ENCODE peak calls at places on chromosomes 12 and 14, in eight cellular contexts. X, E, Z, G, O, V, H and Q are unnamed samples.

GRCh38 chr12:106840217-106840616 is 65.7 kb downstream of the RIC8B start:
- DNase-seq in V (no peak), G (no peak), E (no peak), O (no peak), H (peak), X (peak), Z (no peak), Q (peak)

GRCh38 chr12:52971701-52972329 is 22.9 kb downstream of the KRT18 start:
- DNase-seq in X (peak), V (no peak), H (peak), Z (peak), G (no peak), E (peak), O (no peak), Q (no peak)

GRCh38 chr14:75254901-75255300 is 23.7 kb upstream of the FOS start:
- DNase-seq in Z (peak), G (no peak), X (no peak), H (no peak), E (peak), O (no peak), V (peak), Q (no peak)

GRCh38 chr14:39581474-39581873 is 149.2 kb upstream of the FBXO33 start:
- DNase-seq in H (peak), O (no peak), E (no peak), X (no peak), V (no peak), G (no peak), Z (no peak), Q (no peak)

GRCh38 chr12:91222746-91223145 is 40.1 kb upstream of the DCN start:
- DNase-seq in G (no peak), E (peak), O (no peak), X (peak), V (no peak), H (peak), Z (no peak), Q (no peak)

GRCh38 chr12:115140981-115141380 is 457.0 kb upstream of the TBX3 start:
- DNase-seq in G (no peak), O (no peak), V (no peak), H (no peak), X (no peak), Z (no peak), E (no peak), Q (no peak)

GRCh38 chr12:56358836-56359532 is 923 bp downstream of the STAT2 start:
- DNase-seq in O (peak), H (peak), G (no peak), Z (peak), V (no peak), E (peak), X (peak), Q (peak)

GRCh38 chr12:98955284-98955683 is 310.2 kb downstream of the APAF1 start:
- DNase-seq in H (no peak), V (no peak), G (no peak), E (peak), X (peak), Z (no peak), O (no peak), Q (no peak)

GRCh38 chr12:129193263-129193871 is 340.1 kb downstream of the GLT1D1 start:
- DNase-seq in X (no peak), E (no peak), O (peak), V (no peak), G (no peak), H (peak), Z (peak), Q (no peak)

GRCh38 chr12:45292486-45293195 is 76.7 kb downstream of the ANO6 start:
- DNase-seq in O (no peak), Z (peak), V (no peak), X (no peak), G (no peak), E (no peak), H (no peak), Q (no peak)

GRCh38 chr14:61569783-61570182 is 125.5 kb upstream of the HIF1A start:
- DNase-seq in G (no peak), V (no peak), E (peak), X (peak), O (no peak), Z (no peak), H (peak), Q (no peak)

GRCh38 chr12:103560604-103561101 is 26.4 kb upstream of the STAB2 start:
- DNase-seq in Z (no peak), X (peak), G (no peak), H (peak), O (peak), V (no peak), E (peak), Q (peak)

GRCh38 chr14:44981198-44981597 is 19.2 kb downstream of the TOGARAM1 start:
- DNase-seq in O (no peak), X (no peak), Z (no peak), E (no peak), G (no peak), V (no peak), H (no peak), Q (no peak)

GRCh38 chr14:104980601-104981531 is 2.7 kb upstream of the AHNAK2 start:
- DNase-seq in E (no peak), X (no peak), Z (no peak), H (no peak), O (no peak), V (no peak), G (peak), Q (no peak)

GRCh38 chr14:60926002-60926401 is 54.9 kb downstream of the TRMT5 start:
- DNase-seq in Z (no peak), O (no peak), G (no peak), E (no peak), V (no peak), X (no peak), H (no peak), Q (no peak)

GRCh38 chr14:39419272-39419671 is 13.0 kb downstream of the FBXO33 start:
- DNase-seq in V (no peak), H (peak), G (no peak), Z (no peak), X (peak), O (no peak), E (no peak), Q (no peak)

GRCh38 chr14:99511421-99512109 is 30.4 kb downstream of the CCNK start:
- DNase-seq in Z (no peak), E (no peak), O (no peak), X (peak), V (no peak), H (no peak), G (no peak), Q (no peak)

GRCh38 chr12:123041042-123041531 is 60.6 kb downstream of the ARL6IP4 start:
- DNase-seq in H (no peak), E (no peak), G (no peak), Z (no peak), X (no peak), O (no peak), V (no peak), Q (no peak)

GRCh38 chr14:24093901-24094838 is at the start of gene PCK2:
- DNase-seq in O (peak), G (peak), Z (peak), X (peak), H (peak), E (peak), V (peak), Q (no peak)

GRCh38 chr12:61667676-61668075 is 592.5 kb upstream of the USP15 start:
- DNase-seq in E (no peak), V (no peak), Z (no peak), X (no peak), G (no peak), H (peak), O (no peak), Q (no peak)

GRCh38 chr12:65938807-65939206 is 114.5 kb downstream of the HMGA2 start:
- DNase-seq in G (no peak), V (no peak), H (no peak), X (no peak), O (no peak), Z (no peak), E (no peak), Q (no peak)

GRCh38 chr12:109920266-109920780 is 20.2 kb downstream of the TCHP start:
- DNase-seq in H (peak), E (no peak), G (peak), Z (no peak), O (no peak), X (peak), V (no peak), Q (no peak)

GRCh38 chr14:75068294-75069020 is 984 bp upstream of the ZC2HC1C start:
- DNase-seq in V (no peak), X (no peak), O (no peak), Z (no peak), H (no peak), E (no peak), G (no peak), Q (no peak)

GRCh38 chr12:131950182-131950913 is 606 bp downstream of the EP400 start:
- DNase-seq in H (peak), Z (peak), X (no peak), V (peak), E (peak), G (no peak), O (no peak), Q (no peak)

GRCh38 chr12:89893972-89894706 is 185.5 kb upstream of the ATP2B1 start:
- DNase-seq in V (no peak), G (no peak), X (peak), O (no peak), Z (no peak), H (peak), E (peak), Q (no peak)

GRCh38 chr12:51871126-51871525 is 16.8 kb upstream of the ANKRD33 start:
- DNase-seq in X (no peak), V (no peak), O (no peak), Z (no peak), E (no peak), G (no peak), H (no peak), Q (no peak)

GRCh38 chr14:86640288-86640687 is 1110.3 kb downstream of the FLRT2 start:
- DNase-seq in Z (no peak), G (no peak), E (no peak), O (no peak), V (no peak), H (no peak), X (no peak), Q (no peak)

GRCh38 chr12:104281636-104282035 is 21.9 kb upstream of the EID3 start:
- DNase-seq in O (no peak), E (no peak), X (peak), Z (no peak), V (no peak), G (no peak), H (peak), Q (no peak)

GRCh38 chr14:99995700-99996356 is 69.4 kb upstream of the EVL start:
- DNase-seq in Z (peak), O (peak), X (peak), V (peak), G (no peak), H (peak), E (peak), Q (no peak)

DNA sequence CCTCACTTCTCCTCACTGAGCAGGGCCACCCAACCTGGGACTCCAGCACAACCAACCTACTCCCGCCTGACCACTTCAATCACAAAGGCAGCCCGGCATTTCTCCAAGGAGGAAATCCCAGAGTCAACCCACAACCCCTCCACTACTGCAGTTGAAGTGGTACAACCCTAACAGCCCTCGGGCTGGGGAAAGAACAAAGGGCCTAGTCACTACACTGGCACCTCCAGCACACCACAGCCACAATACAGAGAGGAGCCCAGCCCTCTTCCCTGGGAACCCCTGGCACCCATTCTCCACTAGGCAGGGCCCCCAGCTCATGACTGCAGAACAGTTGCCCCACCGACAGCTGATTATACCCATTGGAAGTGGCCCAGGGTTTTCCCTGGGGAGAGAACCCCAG is 13.7 kb upstream of the OR5AU1 start:
- DNase-seq in O (no peak), V (no peak), Z (no peak), H (no peak), G (no peak), X (no peak), E (no peak), Q (no peak)
- H3K4me3 ChIP-seq in O (no peak), V (no peak), Z (no peak), H (no peak), G (no peak), X (no peak), E (no peak), Q (no peak)

GRCh38 chr14:93956082-93956481 is 20.3 kb downstream of the ASB2 start:
- DNase-seq in O (no peak), H (no peak), G (no peak), V (no peak), Z (no peak), X (no peak), E (no peak), Q (no peak)
- H3K4me3 ChIP-seq in O (no peak), H (no peak), G (no peak), V (no peak), Z (no peak), X (no peak), E (no peak), Q (no peak)

DNA sequence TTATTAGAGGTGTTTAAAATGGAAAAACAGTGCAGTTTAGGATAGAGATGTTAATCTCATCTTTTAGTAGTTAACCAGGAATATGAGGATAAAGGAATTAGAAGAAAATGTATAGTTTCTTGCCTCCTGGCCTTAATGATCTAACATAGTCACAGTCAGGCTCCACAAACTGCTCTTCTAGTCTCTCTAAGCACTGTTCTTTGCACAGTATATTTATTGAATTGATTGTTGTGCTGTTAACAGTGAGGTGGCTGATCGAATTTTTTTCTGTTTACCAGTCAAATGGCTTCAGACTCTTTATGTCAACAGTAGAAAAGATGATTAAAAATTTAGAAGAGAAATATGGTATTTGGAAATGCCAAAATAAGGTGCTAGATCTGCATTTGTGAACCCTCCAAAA is 37.8 kb downstream of the ATF7IP start:
- DNase-seq in H (no peak), O (no peak), X (no peak), V (no peak), G (no peak), Z (no peak), E (no peak), Q (no peak)
- H3K4me3 ChIP-seq in H (no peak), O (no peak), X (no peak), V (peak), G (no peak), Z (no peak), E (no peak), Q (peak)

GRCh38 chr12:95802482-95803264 is 12.1 kb upstream of the NTN4 start:
- DNase-seq in Z (peak), O (peak), G (no peak), E (peak), X (peak), V (no peak), H (peak), Q (peak)
- H3K4me3 ChIP-seq in Z (no peak), O (no peak), G (no peak), E (no peak), X (no peak), V (no peak), H (no peak), Q (no peak)

DNA sequence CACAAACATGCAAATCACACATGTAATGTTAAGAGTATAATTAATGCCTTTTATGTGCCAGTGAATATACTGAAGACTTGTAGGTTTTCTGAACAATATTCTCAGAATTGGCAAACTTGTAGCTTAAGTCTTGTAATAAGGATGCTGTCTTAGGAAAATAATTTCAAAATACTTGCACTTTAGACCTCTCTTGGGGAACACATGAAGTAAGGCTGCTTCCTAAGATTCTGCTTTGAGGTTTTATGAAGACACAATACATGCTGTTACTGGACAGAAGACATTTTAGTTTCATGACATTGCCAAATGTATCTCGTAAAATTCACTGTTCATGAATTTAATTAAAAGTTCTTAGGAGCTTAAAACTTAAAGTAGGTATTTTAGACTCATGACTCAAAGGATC is 80.6 kb downstream of the RAD51B start:
- DNase-seq in G (no peak), Z (no peak), X (no peak), O (no peak), V (no peak), E (no peak), H (no peak), Q (no peak)
- H3K4me3 ChIP-seq in G (no peak), Z (no peak), X (no peak), O (no peak), V (no peak), E (no peak), H (no peak), Q (no peak)

DNA sequence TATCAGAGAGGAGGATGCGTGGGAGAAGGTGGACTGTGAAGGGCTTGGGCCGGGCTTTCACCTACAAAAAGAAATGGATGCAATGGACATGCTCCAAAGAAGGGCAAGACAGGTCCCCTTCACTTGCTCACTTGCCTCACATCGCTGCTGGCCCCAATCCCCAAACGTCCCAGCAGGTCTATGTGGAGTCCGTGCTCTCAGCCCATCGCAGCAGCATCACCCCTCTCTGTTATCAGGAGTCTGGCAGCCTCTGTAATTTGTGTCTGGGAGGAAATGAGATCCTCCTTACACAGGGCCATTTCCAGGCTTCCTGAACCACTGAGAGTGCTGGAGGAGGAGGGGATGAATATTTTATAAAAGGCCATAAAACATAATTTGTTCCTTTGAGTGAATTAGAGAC is 76.9 kb downstream of the GALNT8 start:
- DNase-seq in E (no peak), Z (no peak), G (no peak), H (no peak), V (no peak), O (no peak), X (no peak), Q (no peak)
- H3K4me3 ChIP-seq in E (no peak), Z (no peak), G (no peak), H (no peak), V (no peak), O (no peak), X (no peak), Q (no peak)

GRCh38 chr12:33721561-33721960 is 281.9 kb upstream of the SYT10 start:
- DNase-seq in X (no peak), Z (no peak), E (peak), O (no peak), H (no peak), V (no peak), G (no peak), Q (no peak)
- H3K4me3 ChIP-seq in X (no peak), Z (no peak), E (no peak), O (no peak), H (no peak), V (no peak), G (no peak), Q (no peak)

GRCh38 chr14:103333754-103334643 is at the start of gene EIF5:
- DNase-seq in X (peak), O (peak), H (peak), G (peak), E (peak), V (peak), Z (peak), Q (peak)

GRCh38 chr14:103339561-103339960 is 5.5 kb downstream of the EIF5 start:
- DNase-seq in G (no peak), Z (no peak), H (no peak), X (no peak), O (no peak), E (no peak), V (no peak), Q (no peak)

GRCh38 chr14:103334644-103335603 is 887 bp downstream of the EIF5 start:
- DNase-seq in V (peak), Z (peak), O (no peak), E (peak), H (peak), X (peak), G (peak), Q (no peak)

GRCh38 chr14:103337794-103338193 is 3.8 kb downstream of the EIF5 start:
- DNase-seq in V (no peak), H (no peak), O (no peak), E (no peak), Z (no peak), G (no peak), X (no peak), Q (no peak)

DNA sequence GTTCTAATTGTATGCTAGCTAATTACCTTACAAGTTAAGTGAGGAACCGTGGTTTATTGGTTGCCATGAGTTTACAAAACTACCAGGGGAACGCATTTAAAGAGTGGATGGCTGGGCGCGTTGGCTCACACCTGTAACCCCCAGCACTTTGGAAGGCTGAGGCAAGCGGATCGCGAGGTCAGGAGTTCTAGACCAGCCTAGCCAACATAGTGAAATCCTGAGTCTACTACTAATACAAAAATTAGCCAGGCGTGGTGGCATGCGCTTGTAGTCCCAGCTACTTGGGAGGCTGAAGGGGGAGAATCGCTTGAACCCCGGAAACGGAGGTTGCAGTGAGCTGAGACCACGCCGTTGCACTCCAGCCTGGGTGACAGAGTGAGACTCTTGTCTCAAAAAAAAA is 2.2 kb downstream of the EIF5 start:
- DNase-seq in H (no peak), O (no peak), Z (no peak), E (no peak), G (no peak), X (no peak), V (no peak), Q (no peak)
- H3K4me3 ChIP-seq in H (peak), O (peak), Z (peak), E (peak), G (no peak), X (peak), V (peak), Q (peak)